ENCODE peak calls at places on chromosomes 11 and 22, in ten cellular contexts. O is HAP-1; Z is lower lobe of right lung; C is BE2C; B is IMR-90; V is CD8-positive, alpha-beta memory T cell; X is SK-N-SH; P is A549; K is adipocyte; N is NT2/D1. E is an unnamed sample. For H3K4me1, the result is how much of the 10 kb centered on the place peaks cover.

GRCh38 chr11:126167476-126167875 is 44.0 kb downstream of the RPUSD4 start:
- DNase-seq in O (no peak), Z (no peak), C (no peak), B (no peak), V (no peak), X (peak), P (no peak), K (no peak), N (no peak), E (no peak)

GRCh38 chr11:61928606-61929005 is 11.2 kb upstream of the RAB3IL1 start:
- DNase-seq in O (no peak), Z (no peak), C (no peak), B (peak), V (no peak), X (no peak), P (no peak), K (peak), N (no peak), E (no peak)

GRCh38 chr11:18775492-18776292 is 15.9 kb downstream of the PTPN5 start:
- DNase-seq in O (peak), Z (peak), C (peak), B (peak), V (peak), X (peak), P (peak), K (peak), N (peak), E (peak)

GRCh38 chr11:4191031-4191571 is 96.5 kb downstream of the RRM1 start:
- DNase-seq in O (no peak), Z (no peak), C (no peak), B (no peak), V (no peak), X (no peak), P (no peak), K (no peak), N (no peak), E (no peak)

GRCh38 chr11:57407521-57407920 is 17.1 kb upstream of the PRG2 start:
- DNase-seq in O (no peak), Z (no peak), C (no peak), B (no peak), V (no peak), X (no peak), P (no peak), K (no peak), N (no peak), E (no peak)

GRCh38 chr11:124898711-124899110 is 1.0 kb upstream of the ROBO4 start:
- DNase-seq in O (no peak), Z (no peak), C (no peak), B (no peak), V (no peak), X (peak), P (no peak), K (peak), N (peak), E (no peak)

GRCh38 chr11:134411887-134412507 is at the start of gene B3GAT1:
- DNase-seq in O (no peak), Z (no peak), C (no peak), B (no peak), V (no peak), X (peak), P (no peak), K (no peak), N (no peak), E (no peak)

GRCh38 chr11:48052183-48053040 is 72.1 kb downstream of the PTPRJ start:
- DNase-seq in O (no peak), Z (peak), C (no peak), B (peak), V (no peak), X (no peak), P (no peak), K (peak), N (no peak), E (peak)

GRCh38 chr11:120141144-120142071 is 3.5 kb upstream of the TRIM29 start:
- DNase-seq in O (no peak), Z (peak), C (no peak), B (no peak), V (no peak), X (peak), P (no peak), K (no peak), N (no peak), E (no peak)

GRCh38 chr22:43876866-43877509 is 14.7 kb upstream of the SULT4A1 start:
- DNase-seq in O (no peak), Z (no peak), C (peak), B (no peak), V (no peak), X (no peak), P (no peak), K (no peak), N (no peak), E (no peak)

GRCh38 chr11:110735431-110736157 is 23.4 kb upstream of the ARHGAP20 start:
- DNase-seq in O (no peak), Z (no peak), C (no peak), B (no peak), V (no peak), X (no peak), P (no peak), K (no peak), N (no peak), E (no peak)

GRCh38 chr11:45265963-45266692 is 20.0 kb downstream of the SYT13 start:
- DNase-seq in O (no peak), Z (no peak), C (no peak), B (no peak), V (no peak), X (no peak), P (no peak), K (no peak), N (no peak), E (no peak)

GRCh38 chr11:92018332-92018731 is 206.3 kb upstream of the FAT3 start:
- DNase-seq in O (no peak), Z (no peak), C (no peak), B (no peak), V (no peak), X (no peak), P (no peak), K (no peak), N (no peak), E (no peak)

GRCh38 chr11:9005087-9005486 is 1.3 kb upstream of the NRIP3 start:
- DNase-seq in O (no peak), Z (no peak), C (no peak), B (no peak), V (no peak), X (no peak), P (no peak), K (no peak), N (no peak), E (no peak)

GRCh38 chr11:77109236-77110019 is 6.8 kb downstream of the OMP start:
- DNase-seq in O (no peak), Z (no peak), C (peak), B (peak), V (no peak), X (no peak), P (no peak), K (peak), N (no peak), E (no peak)

GRCh38 chr11:74371269-74372039 is 26.8 kb downstream of the PGM2L1 start:
- DNase-seq in O (peak), Z (no peak), C (no peak), B (peak), V (no peak), X (no peak), P (peak), K (peak), N (no peak), E (peak)

GRCh38 chr11:44071157-44071556 is 5.1 kb downstream of the ACCS start:
- DNase-seq in O (no peak), Z (no peak), C (no peak), B (no peak), V (no peak), X (no peak), P (no peak), K (no peak), N (no peak), E (no peak)

GRCh38 chr22:48579035-48579914 is 1248.4 kb downstream of the BRD1 start:
- DNase-seq in O (no peak), Z (peak), C (no peak), B (no peak), V (no peak), X (no peak), P (no peak), K (no peak), N (no peak), E (no peak)

GRCh38 chr11:100105605-100106358 is 581.3 kb upstream of the ARHGAP42 start:
- DNase-seq in O (no peak), Z (no peak), C (no peak), B (no peak), V (no peak), X (no peak), P (no peak), K (no peak), N (peak), E (no peak)

GRCh38 chr11:74157169-74157568 is 13.6 kb downstream of the C2CD3 start:
- DNase-seq in O (no peak), Z (no peak), C (no peak), B (peak), V (no peak), X (no peak), P (no peak), K (no peak), N (no peak), E (peak)

GRCh38 chr11:86741489-86742435 is 58.6 kb upstream of the PRSS23 start:
- DNase-seq in O (no peak), Z (no peak), C (no peak), B (peak), V (no peak), X (no peak), P (peak), K (peak), N (no peak), E (peak)

GRCh38 chr11:132943737-132944556 is 588.4 kb downstream of the OPCML start:
- DNase-seq in O (no peak), Z (no peak), C (no peak), B (no peak), V (no peak), X (peak), P (no peak), K (peak), N (no peak), E (no peak)

GRCh38 chr22:44173154-44173553 is 7.6 kb upstream of the PARVG start:
- DNase-seq in O (no peak), Z (no peak), C (no peak), B (no peak), V (no peak), X (no peak), P (no peak), K (no peak), N (no peak), E (no peak)

GRCh38 chr22:45007247-45007945 is 2.4 kb downstream of the PHF21B start:
- DNase-seq in O (peak), Z (no peak), C (peak), B (peak), V (no peak), X (peak), P (peak), K (peak), N (peak), E (peak)

GRCh38 chr11:69640995-69641581 is at the start of gene CCND1:
- DNase-seq in O (peak), Z (peak), C (peak), B (peak), V (no peak), X (peak), P (peak), K (peak), N (peak), E (peak)

GRCh38 chr11:60561254-60561653 is 46.1 kb downstream of the MS4A13 start:
- DNase-seq in O (no peak), Z (no peak), C (no peak), B (no peak), V (no peak), X (no peak), P (no peak), K (no peak), N (no peak), E (no peak)

GRCh38 chr11:71109186-71109585 is 143.2 kb downstream of the SHANK2 start:
- DNase-seq in O (no peak), Z (no peak), C (no peak), B (no peak), V (no peak), X (no peak), P (no peak), K (no peak), N (no peak), E (no peak)

GRCh38 chr11:124812876-124813275 is 12.7 kb upstream of the MSANTD2 start:
- DNase-seq in O (no peak), Z (no peak), C (no peak), B (no peak), V (no peak), X (no peak), P (no peak), K (peak), N (no peak), E (peak)

GRCh38 chr11:111851067-111851466 is 20.3 kb downstream of the ALG9 start:
- DNase-seq in O (no peak), Z (no peak), C (no peak), B (no peak), V (no peak), X (no peak), P (no peak), K (no peak), N (no peak), E (no peak)

GRCh38 chr22:23282089-23282501 is 101.8 kb downstream of the BCR start:
- DNase-seq in O (no peak), Z (peak), C (no peak), B (peak), V (no peak), X (no peak), P (peak), K (peak), N (no peak), E (peak)

GRCh38 chr11:60159284-60159683 is 23.6 kb downstream of the MS4A6A start:
- DNase-seq in O (no peak), Z (no peak), C (no peak), B (no peak), V (no peak), X (no peak), P (no peak), K (no peak), N (no peak), E (no peak)

GRCh38 chr11:92880391-92880790 is 89.1 kb upstream of the MTNR1B start:
- DNase-seq in O (no peak), Z (no peak), C (no peak), B (no peak), V (no peak), X (no peak), P (no peak), K (peak), N (no peak), E (peak)

GRCh38 chr11:105468154-105468553 is 141.7 kb upstream of the GRIA4 start:
- DNase-seq in O (no peak), Z (no peak), C (peak), B (no peak), V (no peak), X (no peak), P (no peak), K (peak), N (no peak), E (no peak)

GRCh38 chr11:10329935-10330334 is 25.1 kb downstream of the ADM start:
- DNase-seq in O (no peak), Z (no peak), C (no peak), B (peak), V (no peak), X (no peak), P (no peak), K (peak), N (no peak), E (peak)

GRCh38 chr11:117822031-117822521 is 2.5 kb downstream of the FXYD2 start:
- DNase-seq in O (no peak), Z (no peak), C (peak), B (no peak), V (peak), X (peak), P (no peak), K (peak), N (no peak), E (no peak)

GRCh38 chr22:45425101-45425500 is 11.6 kb downstream of the RIBC2 start:
- DNase-seq in O (no peak), Z (no peak), C (no peak), B (peak), V (no peak), X (no peak), P (no peak), K (peak), N (no peak), E (no peak)

GRCh38 chr11:96143016-96143670 is 199.9 kb downstream of the MAML2 start:
- DNase-seq in O (peak), Z (no peak), C (no peak), B (no peak), V (no peak), X (no peak), P (no peak), K (no peak), N (no peak), E (no peak)

DNA sequence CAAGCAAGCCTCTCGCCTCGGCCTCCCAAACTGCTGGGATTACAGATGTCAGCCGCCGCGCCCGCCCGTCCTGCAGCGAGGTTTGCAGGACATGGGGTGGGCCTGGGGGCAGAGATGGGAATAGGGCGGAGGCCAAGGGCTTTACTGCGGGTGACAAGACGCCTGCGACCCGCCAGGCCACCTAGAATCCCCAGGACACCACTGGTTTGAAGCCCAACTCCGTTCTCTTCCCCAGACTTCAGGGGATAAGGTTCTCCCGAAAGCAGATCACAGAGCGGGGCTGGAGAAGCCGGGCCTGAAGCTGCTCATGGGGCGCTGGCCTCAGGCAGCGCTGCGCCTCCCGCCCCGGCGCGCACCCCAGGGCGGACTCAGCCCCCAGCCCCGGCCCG is 354 bp downstream of the POLR2L start:
- DNase-seq in O (no peak), Z (no peak), C (no peak), B (no peak), V (no peak), X (no peak), P (no peak), K (peak), N (no peak), E (no peak)
- H3K4me1 ChIP-seq in O (under half), Z (half or more), C (under half), B (under half), V (under half), X (under half), P (half or more), K (half or more), N (half or more), E (half or more)

DNA sequence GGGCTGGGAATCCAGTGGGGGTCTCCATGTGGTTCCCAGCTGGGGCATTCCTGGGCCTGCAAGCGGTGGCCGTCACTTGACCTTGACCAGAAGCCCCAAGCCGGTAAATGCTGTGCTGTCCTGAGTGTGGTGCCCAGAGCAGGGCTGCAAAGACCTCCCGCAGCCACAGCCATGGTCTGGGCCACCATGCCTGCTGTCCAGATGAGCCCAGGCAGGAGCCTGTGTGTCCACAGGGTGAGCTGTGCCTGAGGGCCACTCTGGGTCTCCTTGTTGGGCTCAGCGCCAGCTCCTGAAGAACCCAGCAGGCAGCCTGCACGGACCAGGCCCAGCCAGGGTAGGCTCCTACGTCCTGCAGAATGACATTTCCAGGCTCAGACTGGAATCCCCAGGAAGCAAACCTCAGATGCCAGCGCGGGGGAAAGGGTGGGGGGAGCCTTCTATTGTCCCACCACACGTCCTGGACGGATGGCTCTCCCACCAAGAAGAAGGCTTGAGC is 117.3 kb downstream of the KCNQ1OT1 start:
- DNase-seq in O (no peak), Z (peak), C (peak), B (no peak), V (no peak), X (peak), P (no peak), K (no peak), N (no peak), E (no peak)
- H3K4me3 ChIP-seq in O (no peak), Z (no peak), C (no peak), B (no peak), V (no peak), X (no peak), P (no peak), K (no peak), N (no peak), E (no peak)

GRCh38 chr11:36404831-36405230 is 105.2 kb downstream of the TRAF6 start:
- DNase-seq in O (no peak), Z (no peak), C (no peak), B (peak), V (no peak), X (no peak), P (no peak), K (peak), N (no peak), E (no peak)
- H3K4me1 ChIP-seq in O (under half), Z (under half), C (under half), B (under half), V (under half), X (under half), P (under half), K (under half), N (under half), E (under half)

GRCh38 chr11:89608234-89608966 is 101.7 kb upstream of the TRIM77 start:
- DNase-seq in O (no peak), Z (no peak), C (no peak), B (no peak), V (no peak), X (no peak), P (no peak), K (no peak), N (no peak), E (no peak)

GRCh38 chr11:89613916-89614315 is 96.2 kb upstream of the TRIM77 start:
- DNase-seq in O (no peak), Z (no peak), C (no peak), B (no peak), V (no peak), X (no peak), P (no peak), K (no peak), N (no peak), E (no peak)

GRCh38 chr11:89612111-89612510 is 98.0 kb upstream of the TRIM77 start:
- DNase-seq in O (no peak), Z (no peak), C (no peak), B (no peak), V (no peak), X (no peak), P (no peak), K (no peak), N (no peak), E (no peak)
- H3K4me3 ChIP-seq in O (no peak), Z (no peak), C (no peak), B (no peak), V (no peak), X (no peak), P (no peak), K (no peak), N (no peak), E (no peak)

DNA sequence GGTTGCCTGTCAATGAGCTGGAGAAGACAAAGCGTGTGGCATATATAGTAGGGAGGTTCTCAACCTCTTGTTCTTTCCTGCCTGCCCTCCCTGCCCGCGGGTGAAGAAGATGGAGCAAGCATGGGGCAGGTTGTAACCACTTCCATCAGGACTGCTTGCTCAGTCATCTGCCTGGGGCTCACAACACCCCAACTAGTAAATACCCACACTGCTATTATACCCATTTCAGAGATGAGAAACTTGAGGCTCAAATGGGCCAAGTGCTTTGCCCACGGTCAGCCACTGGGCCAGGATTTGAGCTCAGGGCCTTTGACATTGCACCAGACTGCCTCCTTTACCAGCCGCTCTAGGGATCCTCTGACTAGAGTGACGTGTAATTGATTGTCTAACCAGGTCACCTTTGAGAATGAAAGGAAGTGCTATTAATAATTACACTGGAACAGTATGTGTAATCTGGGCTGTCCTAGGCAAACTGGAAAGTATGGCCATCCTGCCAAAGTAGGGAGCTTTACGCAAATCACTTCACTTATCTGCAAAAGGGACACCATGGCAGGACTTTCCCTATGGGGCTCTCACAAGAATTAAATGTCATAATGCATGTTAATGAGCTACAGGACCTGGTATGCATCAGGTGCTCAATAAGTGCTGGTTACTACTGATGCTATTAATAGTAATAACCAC is 2.8 kb upstream of the CDC42EP1 start:
- DNase-seq in O (no peak), Z (no peak), C (no peak), B (no peak), V (no peak), X (no peak), P (no peak), K (no peak), N (no peak), E (no peak)
- H3K4me1 ChIP-seq in O (under half), Z (half or more), C (under half), B (under half), V (under half), X (under half), P (under half), K (under half), N (under half), E (under half)